ENCODE peak calls at places on chromosomes 16 and 17, in five cellular contexts. One of them, this sample, is unnamed.

GRCh38 chr16:73016488-73016830 is 31.5 kb downstream of the ZFHX3 start:
- DNase-seq in midbrain: no peak
- DNase-seq in GM12878: no peak
- DNase-seq in frontal cortex: no peak
- DNase-seq in T-helper 17 cell: no peak
- DNase-seq in this sample: no peak

GRCh38 chr17:31787857-31788570 is 71.0 kb downstream of the COPRS start:
- DNase-seq in GM12878: no peak
- DNase-seq in T-helper 17 cell: no peak
- DNase-seq in midbrain: no peak
- DNase-seq in frontal cortex: no peak
- DNase-seq in this sample: no peak

GRCh38 chr16:16063685-16064084 is 114.3 kb downstream of the ABCC1 start:
- DNase-seq in frontal cortex: no peak
- DNase-seq in midbrain: no peak
- DNase-seq in GM12878: no peak
- DNase-seq in T-helper 17 cell: no peak
- DNase-seq in this sample: no peak

GRCh38 chr16:84059111-84059510 is 16.5 kb upstream of the SLC38A8 start:
- DNase-seq in GM12878: no peak
- DNase-seq in frontal cortex: no peak
- DNase-seq in midbrain: no peak
- DNase-seq in T-helper 17 cell: no peak
- DNase-seq in this sample: no peak

GRCh38 chr17:8856869-8857575 is 10.5 kb downstream of the PIK3R6 start:
- DNase-seq in GM12878: no peak
- DNase-seq in T-helper 17 cell: no peak
- DNase-seq in midbrain: no peak
- DNase-seq in frontal cortex: no peak
- DNase-seq in this sample: no peak

GRCh38 chr17:81519284-81520020 is 6.9 kb upstream of the ACTG1 start:
- DNase-seq in frontal cortex: no peak
- DNase-seq in midbrain: no peak
- DNase-seq in GM12878: no peak
- DNase-seq in T-helper 17 cell: peak; percentile 73
- DNase-seq in this sample: peak; percentile 67

GRCh38 chr17:35588196-35588920 is 1.2 kb downstream of the AP2B1 start:
- DNase-seq in T-helper 17 cell: no peak
- DNase-seq in midbrain: no peak
- DNase-seq in frontal cortex: no peak
- DNase-seq in GM12878: no peak
- DNase-seq in this sample: no peak

GRCh38 chr17:15453246-15453645 is 14.2 kb downstream of the CDRT4 start:
- DNase-seq in midbrain: no peak
- DNase-seq in frontal cortex: no peak
- DNase-seq in T-helper 17 cell: no peak
- DNase-seq in GM12878: no peak
- DNase-seq in this sample: no peak

GRCh38 chr16:84925092-84925772 is 86.1 kb downstream of the ZDHHC7 start:
- DNase-seq in midbrain: peak; percentile 34
- DNase-seq in GM12878: no peak
- DNase-seq in T-helper 17 cell: peak; percentile 49
- DNase-seq in frontal cortex: no peak
- DNase-seq in this sample: peak; percentile 62

GRCh38 chr16:3175157-3176153 is 12.5 kb upstream of the OR1F1 start:
- DNase-seq in T-helper 17 cell: no peak
- DNase-seq in GM12878: no peak
- DNase-seq in frontal cortex: no peak
- DNase-seq in midbrain: no peak
- DNase-seq in this sample: no peak

GRCh38 chr16:31273187-31273586 is 13.4 kb downstream of the ITGAM start:
- DNase-seq in midbrain: no peak
- DNase-seq in T-helper 17 cell: no peak
- DNase-seq in GM12878: no peak
- DNase-seq in frontal cortex: no peak
- DNase-seq in this sample: no peak

GRCh38 chr16:64428463-64428862 is 693.4 kb downstream of the CDH11 start:
- DNase-seq in frontal cortex: no peak
- DNase-seq in T-helper 17 cell: no peak
- DNase-seq in GM12878: no peak
- DNase-seq in midbrain: no peak
- DNase-seq in this sample: no peak